ENCODE peak calls at places on chromosomes 7 and 10, in eight cellular contexts. One of them, this sample, is unnamed.

GRCh38 chr10:28984431-28984830 is 304.4 kb upstream of the LYZL1 start:
- DNase-seq in activated naive CD8-positive, alpha-beta T cell treated with anti-CD3 and anti-CD28 coated beads, Interleukin-2, amount 50 U/mL, for 16 hours: no peak
- DNase-seq in coronary artery: peak
- DNase-seq in stimulated activated naive CD8-positive, alpha-beta T cell treated with anti-CD3 and anti-CD28 coated beads, Interleukin-15, Interleukin-2, amounts not matched to agents 100 U/mL and 50 U/mL, for 24 hours: no peak
- DNase-seq in activated CD4-positive, alpha-beta T cell treated with anti-CD3 and anti-CD28 coated beads for 24 hours: no peak
- DNase-seq in substantia nigra: no peak
- DNase-seq in astrocyte of the cerebellum: peak
- DNase-seq in stimulated activated CD4-positive, alpha-beta T cell treated with anti-CD3 and anti-CD28 coated beads, Interleukin-15, amount 100 ng/mL, for 1 hour: no peak
- DNase-seq in this sample: peak

GRCh38 chr10:110356628-110357245 is 52.0 kb upstream of the SMNDC1 start:
- DNase-seq in substantia nigra: no peak
- DNase-seq in astrocyte of the cerebellum: peak
- DNase-seq in stimulated activated naive CD8-positive, alpha-beta T cell treated with anti-CD3 and anti-CD28 coated beads, Interleukin-15, Interleukin-2, amounts not matched to agents 100 U/mL and 50 U/mL, for 24 hours: peak
- DNase-seq in activated naive CD8-positive, alpha-beta T cell treated with anti-CD3 and anti-CD28 coated beads, Interleukin-2, amount 50 U/mL, for 16 hours: no peak
- DNase-seq in activated CD4-positive, alpha-beta T cell treated with anti-CD3 and anti-CD28 coated beads for 24 hours: peak
- DNase-seq in stimulated activated CD4-positive, alpha-beta T cell treated with anti-CD3 and anti-CD28 coated beads, Interleukin-15, amount 100 ng/mL, for 1 hour: peak
- DNase-seq in coronary artery: no peak
- DNase-seq in this sample: no peak

GRCh38 chr10:86968271-86968993 is at the start of gene ADIRF:
- DNase-seq in stimulated activated naive CD8-positive, alpha-beta T cell treated with anti-CD3 and anti-CD28 coated beads, Interleukin-15, Interleukin-2, amounts not matched to agents 100 U/mL and 50 U/mL, for 24 hours: no peak
- DNase-seq in substantia nigra: no peak
- DNase-seq in coronary artery: peak
- DNase-seq in astrocyte of the cerebellum: no peak
- DNase-seq in activated naive CD8-positive, alpha-beta T cell treated with anti-CD3 and anti-CD28 coated beads, Interleukin-2, amount 50 U/mL, for 16 hours: no peak
- DNase-seq in stimulated activated CD4-positive, alpha-beta T cell treated with anti-CD3 and anti-CD28 coated beads, Interleukin-15, amount 100 ng/mL, for 1 hour: no peak
- DNase-seq in activated CD4-positive, alpha-beta T cell treated with anti-CD3 and anti-CD28 coated beads for 24 hours: no peak
- DNase-seq in this sample: peak

GRCh38 chr10:103549349-103549685 is 55.8 kb downstream of the NEURL1 start:
- DNase-seq in stimulated activated CD4-positive, alpha-beta T cell treated with anti-CD3 and anti-CD28 coated beads, Interleukin-15, amount 100 ng/mL, for 1 hour: no peak
- DNase-seq in activated naive CD8-positive, alpha-beta T cell treated with anti-CD3 and anti-CD28 coated beads, Interleukin-2, amount 50 U/mL, for 16 hours: no peak
- DNase-seq in activated CD4-positive, alpha-beta T cell treated with anti-CD3 and anti-CD28 coated beads for 24 hours: no peak
- DNase-seq in astrocyte of the cerebellum: no peak
- DNase-seq in stimulated activated naive CD8-positive, alpha-beta T cell treated with anti-CD3 and anti-CD28 coated beads, Interleukin-15, Interleukin-2, amounts not matched to agents 100 U/mL and 50 U/mL, for 24 hours: no peak
- DNase-seq in substantia nigra: no peak
- DNase-seq in coronary artery: peak
- DNase-seq in this sample: no peak

GRCh38 chr7:96786261-96786997 is 76.8 kb upstream of the SEM1 start:
- DNase-seq in activated CD4-positive, alpha-beta T cell treated with anti-CD3 and anti-CD28 coated beads for 24 hours: no peak
- DNase-seq in stimulated activated naive CD8-positive, alpha-beta T cell treated with anti-CD3 and anti-CD28 coated beads, Interleukin-15, Interleukin-2, amounts not matched to agents 100 U/mL and 50 U/mL, for 24 hours: no peak
- DNase-seq in stimulated activated CD4-positive, alpha-beta T cell treated with anti-CD3 and anti-CD28 coated beads, Interleukin-15, amount 100 ng/mL, for 1 hour: no peak
- DNase-seq in activated naive CD8-positive, alpha-beta T cell treated with anti-CD3 and anti-CD28 coated beads, Interleukin-2, amount 50 U/mL, for 16 hours: no peak
- DNase-seq in astrocyte of the cerebellum: no peak
- DNase-seq in substantia nigra: no peak
- DNase-seq in coronary artery: no peak
- DNase-seq in this sample: no peak

GRCh38 chr10:96587255-96588059 is 645 bp upstream of the TM9SF3 start:
- DNase-seq in activated naive CD8-positive, alpha-beta T cell treated with anti-CD3 and anti-CD28 coated beads, Interleukin-2, amount 50 U/mL, for 16 hours: no peak
- DNase-seq in stimulated activated naive CD8-positive, alpha-beta T cell treated with anti-CD3 and anti-CD28 coated beads, Interleukin-15, Interleukin-2, amounts not matched to agents 100 U/mL and 50 U/mL, for 24 hours: no peak
- DNase-seq in astrocyte of the cerebellum: peak
- DNase-seq in substantia nigra: peak
- DNase-seq in activated CD4-positive, alpha-beta T cell treated with anti-CD3 and anti-CD28 coated beads for 24 hours: peak
- DNase-seq in stimulated activated CD4-positive, alpha-beta T cell treated with anti-CD3 and anti-CD28 coated beads, Interleukin-15, amount 100 ng/mL, for 1 hour: peak
- DNase-seq in coronary artery: peak
- DNase-seq in this sample: no peak

GRCh38 chr10:43140414-43140813 is 2.2 kb downstream of the CSGALNACT2 start:
- DNase-seq in stimulated activated CD4-positive, alpha-beta T cell treated with anti-CD3 and anti-CD28 coated beads, Interleukin-15, amount 100 ng/mL, for 1 hour: no peak
- DNase-seq in coronary artery: no peak
- DNase-seq in astrocyte of the cerebellum: peak
- DNase-seq in activated CD4-positive, alpha-beta T cell treated with anti-CD3 and anti-CD28 coated beads for 24 hours: no peak
- DNase-seq in activated naive CD8-positive, alpha-beta T cell treated with anti-CD3 and anti-CD28 coated beads, Interleukin-2, amount 50 U/mL, for 16 hours: no peak
- DNase-seq in substantia nigra: no peak
- DNase-seq in stimulated activated naive CD8-positive, alpha-beta T cell treated with anti-CD3 and anti-CD28 coated beads, Interleukin-15, Interleukin-2, amounts not matched to agents 100 U/mL and 50 U/mL, for 24 hours: no peak
- DNase-seq in this sample: no peak

GRCh38 chr7:10521306-10521705 is 452.4 kb upstream of the PHF14 start:
- DNase-seq in activated naive CD8-positive, alpha-beta T cell treated with anti-CD3 and anti-CD28 coated beads, Interleukin-2, amount 50 U/mL, for 16 hours: no peak
- DNase-seq in substantia nigra: no peak
- DNase-seq in astrocyte of the cerebellum: no peak
- DNase-seq in stimulated activated naive CD8-positive, alpha-beta T cell treated with anti-CD3 and anti-CD28 coated beads, Interleukin-15, Interleukin-2, amounts not matched to agents 100 U/mL and 50 U/mL, for 24 hours: no peak
- DNase-seq in activated CD4-positive, alpha-beta T cell treated with anti-CD3 and anti-CD28 coated beads for 24 hours: no peak
- DNase-seq in stimulated activated CD4-positive, alpha-beta T cell treated with anti-CD3 and anti-CD28 coated beads, Interleukin-15, amount 100 ng/mL, for 1 hour: no peak
- DNase-seq in coronary artery: no peak
- DNase-seq in this sample: no peak

GRCh38 chr10:28838908-28839307 is 161.6 kb downstream of the BAMBI start:
- DNase-seq in activated naive CD8-positive, alpha-beta T cell treated with anti-CD3 and anti-CD28 coated beads, Interleukin-2, amount 50 U/mL, for 16 hours: no peak
- DNase-seq in substantia nigra: no peak
- DNase-seq in astrocyte of the cerebellum: no peak
- DNase-seq in stimulated activated CD4-positive, alpha-beta T cell treated with anti-CD3 and anti-CD28 coated beads, Interleukin-15, amount 100 ng/mL, for 1 hour: no peak
- DNase-seq in stimulated activated naive CD8-positive, alpha-beta T cell treated with anti-CD3 and anti-CD28 coated beads, Interleukin-15, Interleukin-2, amounts not matched to agents 100 U/mL and 50 U/mL, for 24 hours: no peak
- DNase-seq in coronary artery: no peak
- DNase-seq in activated CD4-positive, alpha-beta T cell treated with anti-CD3 and anti-CD28 coated beads for 24 hours: no peak
- DNase-seq in this sample: no peak

GRCh38 chr7:22586806-22587180 is 86.8 kb upstream of the STEAP1B start:
- DNase-seq in coronary artery: no peak
- DNase-seq in activated naive CD8-positive, alpha-beta T cell treated with anti-CD3 and anti-CD28 coated beads, Interleukin-2, amount 50 U/mL, for 16 hours: no peak
- DNase-seq in stimulated activated naive CD8-positive, alpha-beta T cell treated with anti-CD3 and anti-CD28 coated beads, Interleukin-15, Interleukin-2, amounts not matched to agents 100 U/mL and 50 U/mL, for 24 hours: no peak
- DNase-seq in astrocyte of the cerebellum: no peak
- DNase-seq in stimulated activated CD4-positive, alpha-beta T cell treated with anti-CD3 and anti-CD28 coated beads, Interleukin-15, amount 100 ng/mL, for 1 hour: no peak
- DNase-seq in activated CD4-positive, alpha-beta T cell treated with anti-CD3 and anti-CD28 coated beads for 24 hours: no peak
- DNase-seq in substantia nigra: no peak
- DNase-seq in this sample: no peak

GRCh38 chr7:4214501-4215155 is 467.5 kb upstream of the FOXK1 start:
- DNase-seq in stimulated activated CD4-positive, alpha-beta T cell treated with anti-CD3 and anti-CD28 coated beads, Interleukin-15, amount 100 ng/mL, for 1 hour: no peak
- DNase-seq in astrocyte of the cerebellum: no peak
- DNase-seq in substantia nigra: no peak
- DNase-seq in stimulated activated naive CD8-positive, alpha-beta T cell treated with anti-CD3 and anti-CD28 coated beads, Interleukin-15, Interleukin-2, amounts not matched to agents 100 U/mL and 50 U/mL, for 24 hours: no peak
- DNase-seq in activated CD4-positive, alpha-beta T cell treated with anti-CD3 and anti-CD28 coated beads for 24 hours: no peak
- DNase-seq in activated naive CD8-positive, alpha-beta T cell treated with anti-CD3 and anti-CD28 coated beads, Interleukin-2, amount 50 U/mL, for 16 hours: no peak
- DNase-seq in coronary artery: no peak
- DNase-seq in this sample: no peak

GRCh38 chr7:38518516-38518915 is 112.7 kb downstream of the AMPH start:
- DNase-seq in substantia nigra: no peak
- DNase-seq in stimulated activated CD4-positive, alpha-beta T cell treated with anti-CD3 and anti-CD28 coated beads, Interleukin-15, amount 100 ng/mL, for 1 hour: no peak
- DNase-seq in stimulated activated naive CD8-positive, alpha-beta T cell treated with anti-CD3 and anti-CD28 coated beads, Interleukin-15, Interleukin-2, amounts not matched to agents 100 U/mL and 50 U/mL, for 24 hours: no peak
- DNase-seq in activated naive CD8-positive, alpha-beta T cell treated with anti-CD3 and anti-CD28 coated beads, Interleukin-2, amount 50 U/mL, for 16 hours: no peak
- DNase-seq in coronary artery: no peak
- DNase-seq in activated CD4-positive, alpha-beta T cell treated with anti-CD3 and anti-CD28 coated beads for 24 hours: no peak
- DNase-seq in astrocyte of the cerebellum: no peak
- DNase-seq in this sample: no peak

GRCh38 chr10:112230325-112230988 is 46.9 kb upstream of the GPAM start:
- DNase-seq in substantia nigra: no peak
- DNase-seq in stimulated activated CD4-positive, alpha-beta T cell treated with anti-CD3 and anti-CD28 coated beads, Interleukin-15, amount 100 ng/mL, for 1 hour: no peak
- DNase-seq in activated naive CD8-positive, alpha-beta T cell treated with anti-CD3 and anti-CD28 coated beads, Interleukin-2, amount 50 U/mL, for 16 hours: no peak
- DNase-seq in activated CD4-positive, alpha-beta T cell treated with anti-CD3 and anti-CD28 coated beads for 24 hours: no peak
- DNase-seq in astrocyte of the cerebellum: no peak
- DNase-seq in coronary artery: no peak
- DNase-seq in stimulated activated naive CD8-positive, alpha-beta T cell treated with anti-CD3 and anti-CD28 coated beads, Interleukin-15, Interleukin-2, amounts not matched to agents 100 U/mL and 50 U/mL, for 24 hours: no peak
- DNase-seq in this sample: no peak

This sample was measured in vagina.